ENCODE peak calls at places on chromosomes 3 and 15, in seven cellular contexts. One of them, this sample, is unnamed.

GRCh38 chr3:159137966-159138365 is 336.1 kb downstream of the MFSD1 start:
- DNase-seq in GM12892: no peak
- DNase-seq in GM03348: no peak
- DNase-seq in neural crest cell: no peak
- DNase-seq in mesendoderm: no peak
- DNase-seq in GM18507: no peak
- DNase-seq in naive thymus-derived CD4-positive, alpha-beta T cell: no peak
- DNase-seq in this sample: no peak

GRCh38 chr15:78620021-78620838 is 566 bp downstream of the CHRNA3 start:
- DNase-seq in GM12892: no peak
- DNase-seq in GM03348: peak
- DNase-seq in neural crest cell: peak
- DNase-seq in mesendoderm: peak
- DNase-seq in GM18507: no peak
- DNase-seq in naive thymus-derived CD4-positive, alpha-beta T cell: no peak
- DNase-seq in this sample: no peak

GRCh38 chr3:119490153-119490552 is 8.2 kb upstream of the TIMMDC1 start:
- DNase-seq in GM12892: no peak
- DNase-seq in GM03348: no peak
- DNase-seq in neural crest cell: no peak
- DNase-seq in mesendoderm: no peak
- DNase-seq in GM18507: no peak
- DNase-seq in naive thymus-derived CD4-positive, alpha-beta T cell: no peak
- DNase-seq in this sample: no peak

GRCh38 chr15:55398243-55398642 is 9.9 kb downstream of the CCPG1 start:
- DNase-seq in GM12892: no peak
- DNase-seq in GM03348: no peak
- DNase-seq in neural crest cell: no peak
- DNase-seq in mesendoderm: no peak
- DNase-seq in GM18507: no peak
- DNase-seq in naive thymus-derived CD4-positive, alpha-beta T cell: no peak
- DNase-seq in this sample: no peak

GRCh38 chr15:36251450-36251849 is 328.0 kb upstream of the CDIN1 start:
- DNase-seq in GM12892: no peak
- DNase-seq in GM03348: peak
- DNase-seq in neural crest cell: no peak
- DNase-seq in mesendoderm: no peak
- DNase-seq in GM18507: no peak
- DNase-seq in naive thymus-derived CD4-positive, alpha-beta T cell: no peak
- DNase-seq in this sample: no peak

GRCh38 chr3:151445283-151446001 is 15.4 kb downstream of the IGSF10 start:
- DNase-seq in GM12892: no peak
- DNase-seq in GM03348: peak
- DNase-seq in neural crest cell: no peak
- DNase-seq in mesendoderm: no peak
- DNase-seq in GM18507: no peak
- DNase-seq in naive thymus-derived CD4-positive, alpha-beta T cell: no peak
- DNase-seq in this sample: peak

GRCh38 chr15:42911058-42911592 is 9.5 kb downstream of the TTBK2 start:
- DNase-seq in GM12892: no peak
- DNase-seq in GM03348: peak
- DNase-seq in neural crest cell: no peak
- DNase-seq in mesendoderm: no peak
- DNase-seq in GM18507: no peak
- DNase-seq in naive thymus-derived CD4-positive, alpha-beta T cell: no peak
- DNase-seq in this sample: peak

GRCh38 chr15:73325191-73325980 is 43.4 kb downstream of the HCN4 start:
- DNase-seq in GM12892: no peak
- DNase-seq in GM03348: no peak
- DNase-seq in neural crest cell: no peak
- DNase-seq in mesendoderm: peak
- DNase-seq in GM18507: peak
- DNase-seq in naive thymus-derived CD4-positive, alpha-beta T cell: no peak
- DNase-seq in this sample: no peak

GRCh38 chr3:185813691-185814215 is 11.1 kb downstream of the IGF2BP2 start:
- DNase-seq in GM12892: no peak
- DNase-seq in GM03348: peak
- DNase-seq in neural crest cell: no peak
- DNase-seq in mesendoderm: peak
- DNase-seq in GM18507: no peak
- DNase-seq in naive thymus-derived CD4-positive, alpha-beta T cell: no peak
- DNase-seq in this sample: peak

GRCh38 chr3:116339441-116340028 is 105.8 kb downstream of the LSAMP start:
- DNase-seq in GM12892: no peak
- DNase-seq in GM03348: peak
- DNase-seq in neural crest cell: no peak
- DNase-seq in mesendoderm: peak
- DNase-seq in GM18507: no peak
- DNase-seq in naive thymus-derived CD4-positive, alpha-beta T cell: no peak
- DNase-seq in this sample: peak

GRCh38 chr15:26771168-26771916 is 1.5 kb downstream of the GABRB3 start:
- DNase-seq in GM12892: no peak
- DNase-seq in GM03348: peak
- DNase-seq in neural crest cell: peak
- DNase-seq in mesendoderm: peak
- DNase-seq in GM18507: no peak
- DNase-seq in naive thymus-derived CD4-positive, alpha-beta T cell: no peak
- DNase-seq in this sample: no peak

GRCh38 chr3:4841783-4842440 is 137.3 kb upstream of the BHLHE40 start:
- DNase-seq in GM12892: no peak
- DNase-seq in GM03348: no peak
- DNase-seq in neural crest cell: no peak
- DNase-seq in mesendoderm: no peak
- DNase-seq in GM18507: no peak
- DNase-seq in naive thymus-derived CD4-positive, alpha-beta T cell: no peak
- DNase-seq in this sample: no peak

GRCh38 chr3:139131951-139132350 is 87.3 kb upstream of the PRR23C start:
- DNase-seq in GM12892: no peak
- DNase-seq in GM03348: no peak
- DNase-seq in neural crest cell: no peak
- DNase-seq in mesendoderm: no peak
- DNase-seq in GM18507: no peak
- DNase-seq in naive thymus-derived CD4-positive, alpha-beta T cell: no peak
- DNase-seq in this sample: no peak

GRCh38 chr15:65049418-65049840 is 4.2 kb downstream of the SLC51B start:
- DNase-seq in GM12892: peak
- DNase-seq in GM03348: peak
- DNase-seq in neural crest cell: peak
- DNase-seq in mesendoderm: peak
- DNase-seq in GM18507: peak
- DNase-seq in naive thymus-derived CD4-positive, alpha-beta T cell: peak
- DNase-seq in this sample: peak

GRCh38 chr3:189903562-189904250 is 217.0 kb downstream of the P3H2 start:
- DNase-seq in GM12892: no peak
- DNase-seq in GM03348: no peak
- DNase-seq in neural crest cell: no peak
- DNase-seq in mesendoderm: no peak
- DNase-seq in GM18507: no peak
- DNase-seq in naive thymus-derived CD4-positive, alpha-beta T cell: no peak
- DNase-seq in this sample: no peak

GRCh38 chr3:149879872-149880271 is 66.9 kb downstream of the RNF13 start:
- DNase-seq in GM12892: no peak
- DNase-seq in GM03348: peak
- DNase-seq in neural crest cell: peak
- DNase-seq in mesendoderm: peak
- DNase-seq in GM18507: no peak
- DNase-seq in naive thymus-derived CD4-positive, alpha-beta T cell: no peak
- DNase-seq in this sample: peak

GRCh38 chr3:186540444-186541226 is 3.5 kb downstream of the CRYGS start:
- DNase-seq in GM12892: no peak
- DNase-seq in GM03348: peak
- DNase-seq in neural crest cell: peak
- DNase-seq in mesendoderm: peak
- DNase-seq in GM18507: no peak
- DNase-seq in naive thymus-derived CD4-positive, alpha-beta T cell: peak
- DNase-seq in this sample: peak

GRCh38 chr3:13130464-13131193 is 57.4 kb upstream of the IQSEC1 start:
- DNase-seq in GM12892: no peak
- DNase-seq in GM03348: no peak
- DNase-seq in neural crest cell: no peak
- DNase-seq in mesendoderm: no peak
- DNase-seq in GM18507: no peak
- DNase-seq in naive thymus-derived CD4-positive, alpha-beta T cell: no peak
- DNase-seq in this sample: no peak

GRCh38 chr3:58190882-58191281 is 19.9 kb downstream of the DNASE1L3 start:
- DNase-seq in GM12892: no peak
- DNase-seq in GM03348: no peak
- DNase-seq in neural crest cell: no peak
- DNase-seq in mesendoderm: no peak
- DNase-seq in GM18507: no peak
- DNase-seq in naive thymus-derived CD4-positive, alpha-beta T cell: no peak
- DNase-seq in this sample: no peak